ENCODE peak calls at places on chromosomes 12 and 14, in eight cellular contexts. One of them, this sample, is unnamed.

GRCh38 chr12:58455146-58455545 is 465.2 kb downstream of the LRIG3 start:
- DNase-seq in NCI-H1092 treated with DMSO at 0.1 percent for 48 hours: no peak
- DNase-seq in caudate nucleus: no peak
- DNase-seq in NCI-H2081: no peak
- DNase-seq in NCI-H2107: no peak
- DNase-seq in fibroblast of the aortic adventitia: peak
- DNase-seq in activated CD4-positive, alpha-beta memory T cell treated with anti-CD3 and anti-CD28 coated beads, Interleukin-2, amount 10 ng/mL, durations not matched to agents 7 days and 5 days: no peak
- DNase-seq in putamen: no peak
- DNase-seq in this sample: no peak

GRCh38 chr12:27861428-27862167 is 81.6 kb upstream of the MANSC4 start:
- DNase-seq in activated CD4-positive, alpha-beta memory T cell treated with anti-CD3 and anti-CD28 coated beads, Interleukin-2, amount 10 ng/mL, durations not matched to agents 7 days and 5 days: no peak
- DNase-seq in putamen: no peak
- DNase-seq in NCI-H2107: no peak
- DNase-seq in NCI-H1092 treated with DMSO at 0.1 percent for 48 hours: no peak
- DNase-seq in fibroblast of the aortic adventitia: peak
- DNase-seq in NCI-H2081: no peak
- DNase-seq in caudate nucleus: no peak
- DNase-seq in this sample: no peak

GRCh38 chr12:124454735-124455134 is 112.7 kb downstream of the NCOR2 start:
- DNase-seq in caudate nucleus: no peak
- DNase-seq in activated CD4-positive, alpha-beta memory T cell treated with anti-CD3 and anti-CD28 coated beads, Interleukin-2, amount 10 ng/mL, durations not matched to agents 7 days and 5 days: no peak
- DNase-seq in putamen: no peak
- DNase-seq in NCI-H2081: no peak
- DNase-seq in NCI-H2107: no peak
- DNase-seq in fibroblast of the aortic adventitia: peak
- DNase-seq in NCI-H1092 treated with DMSO at 0.1 percent for 48 hours: no peak
- DNase-seq in this sample: no peak

GRCh38 chr12:67025543-67026114 is 243.5 kb upstream of the CAND1 start:
- DNase-seq in activated CD4-positive, alpha-beta memory T cell treated with anti-CD3 and anti-CD28 coated beads, Interleukin-2, amount 10 ng/mL, durations not matched to agents 7 days and 5 days: peak
- DNase-seq in NCI-H1092 treated with DMSO at 0.1 percent for 48 hours: peak
- DNase-seq in putamen: no peak
- DNase-seq in fibroblast of the aortic adventitia: peak
- DNase-seq in NCI-H2107: peak
- DNase-seq in NCI-H2081: peak
- DNase-seq in caudate nucleus: no peak
- DNase-seq in this sample: peak

GRCh38 chr14:105161314-105161713 is 7.3 kb downstream of the JAG2 start:
- DNase-seq in NCI-H1092 treated with DMSO at 0.1 percent for 48 hours: peak
- DNase-seq in NCI-H2107: peak
- DNase-seq in activated CD4-positive, alpha-beta memory T cell treated with anti-CD3 and anti-CD28 coated beads, Interleukin-2, amount 10 ng/mL, durations not matched to agents 7 days and 5 days: no peak
- DNase-seq in caudate nucleus: no peak
- DNase-seq in fibroblast of the aortic adventitia: no peak
- DNase-seq in NCI-H2081: peak
- DNase-seq in putamen: no peak
- DNase-seq in this sample: no peak

GRCh38 chr14:34436960-34437728 is 24.9 kb downstream of the SPTSSA start:
- DNase-seq in fibroblast of the aortic adventitia: peak
- DNase-seq in NCI-H1092 treated with DMSO at 0.1 percent for 48 hours: no peak
- DNase-seq in activated CD4-positive, alpha-beta memory T cell treated with anti-CD3 and anti-CD28 coated beads, Interleukin-2, amount 10 ng/mL, durations not matched to agents 7 days and 5 days: no peak
- DNase-seq in caudate nucleus: no peak
- DNase-seq in NCI-H2081: no peak
- DNase-seq in putamen: no peak
- DNase-seq in NCI-H2107: no peak
- DNase-seq in this sample: no peak

GRCh38 chr14:72894623-72895378 is 900 bp upstream of the DPF3 start:
- DNase-seq in NCI-H2107: no peak
- DNase-seq in fibroblast of the aortic adventitia: no peak
- DNase-seq in NCI-H2081: no peak
- DNase-seq in putamen: peak
- DNase-seq in activated CD4-positive, alpha-beta memory T cell treated with anti-CD3 and anti-CD28 coated beads, Interleukin-2, amount 10 ng/mL, durations not matched to agents 7 days and 5 days: no peak
- DNase-seq in NCI-H1092 treated with DMSO at 0.1 percent for 48 hours: peak
- DNase-seq in caudate nucleus: no peak
- DNase-seq in this sample: peak

GRCh38 chr12:124279846-124280360 is 15.0 kb upstream of the RFLNA start:
- DNase-seq in activated CD4-positive, alpha-beta memory T cell treated with anti-CD3 and anti-CD28 coated beads, Interleukin-2, amount 10 ng/mL, durations not matched to agents 7 days and 5 days: no peak
- DNase-seq in NCI-H2081: no peak
- DNase-seq in fibroblast of the aortic adventitia: peak
- DNase-seq in NCI-H2107: no peak
- DNase-seq in putamen: no peak
- DNase-seq in caudate nucleus: no peak
- DNase-seq in NCI-H1092 treated with DMSO at 0.1 percent for 48 hours: peak
- DNase-seq in this sample: no peak

GRCh38 chr12:95621725-95622124 is 70.4 kb upstream of the USP44 start:
- DNase-seq in activated CD4-positive, alpha-beta memory T cell treated with anti-CD3 and anti-CD28 coated beads, Interleukin-2, amount 10 ng/mL, durations not matched to agents 7 days and 5 days: no peak
- DNase-seq in NCI-H2081: no peak
- DNase-seq in caudate nucleus: no peak
- DNase-seq in fibroblast of the aortic adventitia: no peak
- DNase-seq in NCI-H2107: no peak
- DNase-seq in NCI-H1092 treated with DMSO at 0.1 percent for 48 hours: no peak
- DNase-seq in putamen: no peak
- DNase-seq in this sample: no peak

GRCh38 chr12:104493504-104493903 is 36.8 kb downstream of the CHST11 start:
- DNase-seq in NCI-H1092 treated with DMSO at 0.1 percent for 48 hours: no peak
- DNase-seq in putamen: no peak
- DNase-seq in fibroblast of the aortic adventitia: no peak
- DNase-seq in NCI-H2107: no peak
- DNase-seq in activated CD4-positive, alpha-beta memory T cell treated with anti-CD3 and anti-CD28 coated beads, Interleukin-2, amount 10 ng/mL, durations not matched to agents 7 days and 5 days: no peak
- DNase-seq in caudate nucleus: no peak
- DNase-seq in NCI-H2081: no peak
- DNase-seq in this sample: no peak

GRCh38 chr12:76299536-76300296 is 48.5 kb downstream of the BBS10 start:
- DNase-seq in NCI-H2107: no peak
- DNase-seq in caudate nucleus: no peak
- DNase-seq in NCI-H2081: no peak
- DNase-seq in activated CD4-positive, alpha-beta memory T cell treated with anti-CD3 and anti-CD28 coated beads, Interleukin-2, amount 10 ng/mL, durations not matched to agents 7 days and 5 days: no peak
- DNase-seq in fibroblast of the aortic adventitia: no peak
- DNase-seq in putamen: no peak
- DNase-seq in NCI-H1092 treated with DMSO at 0.1 percent for 48 hours: no peak
- DNase-seq in this sample: no peak

GRCh38 chr14:98724734-98725133 is 547.3 kb downstream of the BCL11B start:
- DNase-seq in fibroblast of the aortic adventitia: no peak
- DNase-seq in NCI-H2107: no peak
- DNase-seq in activated CD4-positive, alpha-beta memory T cell treated with anti-CD3 and anti-CD28 coated beads, Interleukin-2, amount 10 ng/mL, durations not matched to agents 7 days and 5 days: no peak
- DNase-seq in NCI-H2081: no peak
- DNase-seq in caudate nucleus: no peak
- DNase-seq in putamen: no peak
- DNase-seq in NCI-H1092 treated with DMSO at 0.1 percent for 48 hours: no peak
- DNase-seq in this sample: no peak

GRCh38 chr12:4487024-4487423 is 41.4 kb upstream of the FGF6 start:
- DNase-seq in NCI-H2081: no peak
- DNase-seq in NCI-H1092 treated with DMSO at 0.1 percent for 48 hours: no peak
- DNase-seq in activated CD4-positive, alpha-beta memory T cell treated with anti-CD3 and anti-CD28 coated beads, Interleukin-2, amount 10 ng/mL, durations not matched to agents 7 days and 5 days: no peak
- DNase-seq in fibroblast of the aortic adventitia: no peak
- DNase-seq in caudate nucleus: no peak
- DNase-seq in NCI-H2107: no peak
- DNase-seq in putamen: no peak
- DNase-seq in this sample: no peak

GRCh38 chr12:50734409-50735263 is 29.3 kb upstream of the ATF1 start:
- DNase-seq in activated CD4-positive, alpha-beta memory T cell treated with anti-CD3 and anti-CD28 coated beads, Interleukin-2, amount 10 ng/mL, durations not matched to agents 7 days and 5 days: no peak
- DNase-seq in putamen: no peak
- DNase-seq in NCI-H2081: peak
- DNase-seq in fibroblast of the aortic adventitia: peak
- DNase-seq in caudate nucleus: no peak
- DNase-seq in NCI-H2107: no peak
- DNase-seq in NCI-H1092 treated with DMSO at 0.1 percent for 48 hours: peak
- DNase-seq in this sample: peak

GRCh38 chr14:34212574-34212973 is 249.5 kb downstream of the SPTSSA start:
- DNase-seq in caudate nucleus: no peak
- DNase-seq in putamen: peak
- DNase-seq in activated CD4-positive, alpha-beta memory T cell treated with anti-CD3 and anti-CD28 coated beads, Interleukin-2, amount 10 ng/mL, durations not matched to agents 7 days and 5 days: no peak
- DNase-seq in NCI-H2107: no peak
- DNase-seq in NCI-H2081: no peak
- DNase-seq in fibroblast of the aortic adventitia: no peak
- DNase-seq in NCI-H1092 treated with DMSO at 0.1 percent for 48 hours: no peak
- DNase-seq in this sample: no peak

GRCh38 chr12:107091989-107092641 is 1.2 kb downstream of the CRY1 start:
- DNase-seq in NCI-H1092 treated with DMSO at 0.1 percent for 48 hours: peak
- DNase-seq in NCI-H2081: peak
- DNase-seq in putamen: peak
- DNase-seq in caudate nucleus: no peak
- DNase-seq in fibroblast of the aortic adventitia: peak
- DNase-seq in NCI-H2107: peak
- DNase-seq in activated CD4-positive, alpha-beta memory T cell treated with anti-CD3 and anti-CD28 coated beads, Interleukin-2, amount 10 ng/mL, durations not matched to agents 7 days and 5 days: peak
- DNase-seq in this sample: peak

GRCh38 chr14:61573748-61574513 is 121.4 kb upstream of the HIF1A start:
- DNase-seq in fibroblast of the aortic adventitia: peak
- DNase-seq in NCI-H1092 treated with DMSO at 0.1 percent for 48 hours: no peak
- DNase-seq in activated CD4-positive, alpha-beta memory T cell treated with anti-CD3 and anti-CD28 coated beads, Interleukin-2, amount 10 ng/mL, durations not matched to agents 7 days and 5 days: no peak
- DNase-seq in caudate nucleus: no peak
- DNase-seq in NCI-H2081: no peak
- DNase-seq in NCI-H2107: no peak
- DNase-seq in putamen: peak
- DNase-seq in this sample: no peak

GRCh38 chr12:772056-772697 is 19.8 kb downstream of the WNK1 start:
- DNase-seq in caudate nucleus: no peak
- DNase-seq in NCI-H1092 treated with DMSO at 0.1 percent for 48 hours: no peak
- DNase-seq in activated CD4-positive, alpha-beta memory T cell treated with anti-CD3 and anti-CD28 coated beads, Interleukin-2, amount 10 ng/mL, durations not matched to agents 7 days and 5 days: no peak
- DNase-seq in fibroblast of the aortic adventitia: no peak
- DNase-seq in putamen: no peak
- DNase-seq in NCI-H2081: no peak
- DNase-seq in NCI-H2107: no peak
- DNase-seq in this sample: no peak

GRCh38 chr12:15633201-15633600 is 156.0 kb downstream of the EPS8 start:
- DNase-seq in fibroblast of the aortic adventitia: no peak
- DNase-seq in NCI-H2107: no peak
- DNase-seq in activated CD4-positive, alpha-beta memory T cell treated with anti-CD3 and anti-CD28 coated beads, Interleukin-2, amount 10 ng/mL, durations not matched to agents 7 days and 5 days: no peak
- DNase-seq in NCI-H1092 treated with DMSO at 0.1 percent for 48 hours: no peak
- DNase-seq in putamen: no peak
- DNase-seq in NCI-H2081: no peak
- DNase-seq in caudate nucleus: no peak
- DNase-seq in this sample: no peak

GRCh38 chr14:30849354-30849753 is 25.0 kb upstream of the COCH start:
- DNase-seq in activated CD4-positive, alpha-beta memory T cell treated with anti-CD3 and anti-CD28 coated beads, Interleukin-2, amount 10 ng/mL, durations not matched to agents 7 days and 5 days: no peak
- DNase-seq in NCI-H2081: no peak
- DNase-seq in caudate nucleus: no peak
- DNase-seq in putamen: no peak
- DNase-seq in NCI-H1092 treated with DMSO at 0.1 percent for 48 hours: no peak
- DNase-seq in NCI-H2107: no peak
- DNase-seq in fibroblast of the aortic adventitia: no peak
- DNase-seq in this sample: no peak

GRCh38 chr12:28033538-28033915 is 61.0 kb upstream of the PTHLH start:
- DNase-seq in putamen: peak
- DNase-seq in fibroblast of the aortic adventitia: peak
- DNase-seq in NCI-H2081: no peak
- DNase-seq in activated CD4-positive, alpha-beta memory T cell treated with anti-CD3 and anti-CD28 coated beads, Interleukin-2, amount 10 ng/mL, durations not matched to agents 7 days and 5 days: no peak
- DNase-seq in caudate nucleus: no peak
- DNase-seq in NCI-H1092 treated with DMSO at 0.1 percent for 48 hours: no peak
- DNase-seq in NCI-H2107: no peak
- DNase-seq in this sample: no peak

GRCh38 chr14:101673873-101674272 is 87.6 kb upstream of the PPP2R5C start:
- DNase-seq in activated CD4-positive, alpha-beta memory T cell treated with anti-CD3 and anti-CD28 coated beads, Interleukin-2, amount 10 ng/mL, durations not matched to agents 7 days and 5 days: no peak
- DNase-seq in caudate nucleus: no peak
- DNase-seq in putamen: no peak
- DNase-seq in NCI-H2081: no peak
- DNase-seq in NCI-H2107: no peak
- DNase-seq in fibroblast of the aortic adventitia: no peak
- DNase-seq in NCI-H1092 treated with DMSO at 0.1 percent for 48 hours: no peak
- DNase-seq in this sample: no peak

GRCh38 chr12:53428741-53429140 is 5.1 kb downstream of the AMHR2 start:
- DNase-seq in NCI-H2107: no peak
- DNase-seq in caudate nucleus: no peak
- DNase-seq in activated CD4-positive, alpha-beta memory T cell treated with anti-CD3 and anti-CD28 coated beads, Interleukin-2, amount 10 ng/mL, durations not matched to agents 7 days and 5 days: no peak
- DNase-seq in putamen: no peak
- DNase-seq in NCI-H2081: no peak
- DNase-seq in NCI-H1092 treated with DMSO at 0.1 percent for 48 hours: no peak
- DNase-seq in fibroblast of the aortic adventitia: no peak
- DNase-seq in this sample: no peak

GRCh38 chr12:71440393-71441349 is 1.1 kb downstream of the LGR5 start:
- DNase-seq in putamen: no peak
- DNase-seq in NCI-H1092 treated with DMSO at 0.1 percent for 48 hours: peak
- DNase-seq in NCI-H2107: no peak
- DNase-seq in fibroblast of the aortic adventitia: no peak
- DNase-seq in activated CD4-positive, alpha-beta memory T cell treated with anti-CD3 and anti-CD28 coated beads, Interleukin-2, amount 10 ng/mL, durations not matched to agents 7 days and 5 days: no peak
- DNase-seq in caudate nucleus: no peak
- DNase-seq in NCI-H2081: no peak
- DNase-seq in this sample: no peak

GRCh38 chr12:27013606-27014084 is 539 bp downstream of the TM7SF3 start:
- DNase-seq in activated CD4-positive, alpha-beta memory T cell treated with anti-CD3 and anti-CD28 coated beads, Interleukin-2, amount 10 ng/mL, durations not matched to agents 7 days and 5 days: no peak
- DNase-seq in fibroblast of the aortic adventitia: peak
- DNase-seq in NCI-H2081: peak
- DNase-seq in caudate nucleus: no peak
- DNase-seq in NCI-H2107: no peak
- DNase-seq in putamen: no peak
- DNase-seq in NCI-H1092 treated with DMSO at 0.1 percent for 48 hours: peak
- DNase-seq in this sample: peak

GRCh38 chr12:61538951-61539350 is 721.3 kb upstream of the USP15 start:
- DNase-seq in NCI-H1092 treated with DMSO at 0.1 percent for 48 hours: no peak
- DNase-seq in fibroblast of the aortic adventitia: no peak
- DNase-seq in NCI-H2081: no peak
- DNase-seq in putamen: no peak
- DNase-seq in caudate nucleus: no peak
- DNase-seq in activated CD4-positive, alpha-beta memory T cell treated with anti-CD3 and anti-CD28 coated beads, Interleukin-2, amount 10 ng/mL, durations not matched to agents 7 days and 5 days: no peak
- DNase-seq in NCI-H2107: no peak
- DNase-seq in this sample: peak

GRCh38 chr12:76223869-76224268 is 124.3 kb downstream of the BBS10 start:
- DNase-seq in caudate nucleus: no peak
- DNase-seq in NCI-H1092 treated with DMSO at 0.1 percent for 48 hours: no peak
- DNase-seq in fibroblast of the aortic adventitia: no peak
- DNase-seq in NCI-H2081: no peak
- DNase-seq in activated CD4-positive, alpha-beta memory T cell treated with anti-CD3 and anti-CD28 coated beads, Interleukin-2, amount 10 ng/mL, durations not matched to agents 7 days and 5 days: no peak
- DNase-seq in putamen: no peak
- DNase-seq in NCI-H2107: no peak
- DNase-seq in this sample: no peak

GRCh38 chr12:112792306-112792705 is 758 bp downstream of the RPH3A start:
- DNase-seq in caudate nucleus: no peak
- DNase-seq in fibroblast of the aortic adventitia: no peak
- DNase-seq in putamen: no peak
- DNase-seq in NCI-H2081: no peak
- DNase-seq in NCI-H2107: no peak
- DNase-seq in NCI-H1092 treated with DMSO at 0.1 percent for 48 hours: peak
- DNase-seq in activated CD4-positive, alpha-beta memory T cell treated with anti-CD3 and anti-CD28 coated beads, Interleukin-2, amount 10 ng/mL, durations not matched to agents 7 days and 5 days: no peak
- DNase-seq in this sample: no peak

GRCh38 chr14:100612879-100613455 is 25.8 kb upstream of the BEGAIN start:
- DNase-seq in caudate nucleus: no peak
- DNase-seq in fibroblast of the aortic adventitia: no peak
- DNase-seq in putamen: no peak
- DNase-seq in NCI-H2081: no peak
- DNase-seq in NCI-H2107: no peak
- DNase-seq in NCI-H1092 treated with DMSO at 0.1 percent for 48 hours: no peak
- DNase-seq in activated CD4-positive, alpha-beta memory T cell treated with anti-CD3 and anti-CD28 coated beads, Interleukin-2, amount 10 ng/mL, durations not matched to agents 7 days and 5 days: no peak
- DNase-seq in this sample: no peak

GRCh38 chr12:8852119-8852518 is 29.7 kb downstream of the A2ML1 start:
- DNase-seq in NCI-H2107: no peak
- DNase-seq in NCI-H2081: no peak
- DNase-seq in activated CD4-positive, alpha-beta memory T cell treated with anti-CD3 and anti-CD28 coated beads, Interleukin-2, amount 10 ng/mL, durations not matched to agents 7 days and 5 days: no peak
- DNase-seq in putamen: no peak
- DNase-seq in fibroblast of the aortic adventitia: no peak
- DNase-seq in caudate nucleus: no peak
- DNase-seq in NCI-H1092 treated with DMSO at 0.1 percent for 48 hours: no peak
- DNase-seq in this sample: no peak

GRCh38 chr14:64303471-64303917 is 9.3 kb upstream of the ESR2 start:
- DNase-seq in fibroblast of the aortic adventitia: peak
- DNase-seq in activated CD4-positive, alpha-beta memory T cell treated with anti-CD3 and anti-CD28 coated beads, Interleukin-2, amount 10 ng/mL, durations not matched to agents 7 days and 5 days: no peak
- DNase-seq in NCI-H2107: peak
- DNase-seq in caudate nucleus: no peak
- DNase-seq in NCI-H1092 treated with DMSO at 0.1 percent for 48 hours: peak
- DNase-seq in putamen: peak
- DNase-seq in NCI-H2081: peak
- DNase-seq in this sample: peak

GRCh38 chr12:132723015-132723763 is 12.5 kb downstream of the PGAM5 start:
- DNase-seq in caudate nucleus: no peak
- DNase-seq in activated CD4-positive, alpha-beta memory T cell treated with anti-CD3 and anti-CD28 coated beads, Interleukin-2, amount 10 ng/mL, durations not matched to agents 7 days and 5 days: no peak
- DNase-seq in NCI-H2107: no peak
- DNase-seq in putamen: no peak
- DNase-seq in NCI-H1092 treated with DMSO at 0.1 percent for 48 hours: no peak
- DNase-seq in NCI-H2081: no peak
- DNase-seq in fibroblast of the aortic adventitia: no peak
- DNase-seq in this sample: peak

GRCh38 chr12:43338848-43339526 is 213.0 kb downstream of the ADAMTS20 start:
- DNase-seq in NCI-H2107: no peak
- DNase-seq in putamen: peak
- DNase-seq in NCI-H2081: peak
- DNase-seq in fibroblast of the aortic adventitia: peak
- DNase-seq in NCI-H1092 treated with DMSO at 0.1 percent for 48 hours: no peak
- DNase-seq in activated CD4-positive, alpha-beta memory T cell treated with anti-CD3 and anti-CD28 coated beads, Interleukin-2, amount 10 ng/mL, durations not matched to agents 7 days and 5 days: no peak
- DNase-seq in caudate nucleus: no peak
- DNase-seq in this sample: peak

GRCh38 chr12:26971963-26972362 is 33.7 kb downstream of the FGFR1OP2 start:
- DNase-seq in fibroblast of the aortic adventitia: no peak
- DNase-seq in activated CD4-positive, alpha-beta memory T cell treated with anti-CD3 and anti-CD28 coated beads, Interleukin-2, amount 10 ng/mL, durations not matched to agents 7 days and 5 days: peak
- DNase-seq in caudate nucleus: no peak
- DNase-seq in NCI-H1092 treated with DMSO at 0.1 percent for 48 hours: no peak
- DNase-seq in NCI-H2081: no peak
- DNase-seq in putamen: no peak
- DNase-seq in NCI-H2107: no peak
- DNase-seq in this sample: no peak